ENCODE peak calls at places on chromosomes 12 and 14, in six cellular contexts. One of them, this sample, is unnamed.

GRCh38 chr14:85531141-85531593 is 1.2 kb downstream of the FLRT2 start:
- DNase-seq in progenitor cell of endocrine pancreas: peak; percentile 27
- DNase-seq in epithelial cell of esophagus: peak; percentile 73
- DNase-seq in foreskin fibroblast: peak; percentile 88
- DNase-seq in astrocyte: peak; percentile 64
- DNase-seq in testis: no peak
- DNase-seq in this sample: peak; percentile 80

GRCh38 chr14:99268776-99269510 is 3.1 kb downstream of the BCL11B start:
- DNase-seq in foreskin fibroblast: no peak
- DNase-seq in progenitor cell of endocrine pancreas: no peak
- DNase-seq in astrocyte: no peak
- DNase-seq in epithelial cell of esophagus: no peak
- DNase-seq in testis: no peak
- DNase-seq in this sample: no peak

GRCh38 chr14:57818511-57818910 is 47.4 kb downstream of the SLC35F4 start:
- DNase-seq in astrocyte: no peak
- DNase-seq in foreskin fibroblast: no peak
- DNase-seq in progenitor cell of endocrine pancreas: no peak
- DNase-seq in testis: no peak
- DNase-seq in epithelial cell of esophagus: no peak
- DNase-seq in this sample: no peak

GRCh38 chr14:91323671-91324605 is 79.4 kb upstream of the GPR68 start:
- DNase-seq in progenitor cell of endocrine pancreas: peak; percentile 80
- DNase-seq in astrocyte: peak; percentile 17
- DNase-seq in testis: peak; percentile 96
- DNase-seq in foreskin fibroblast: peak; percentile 81
- DNase-seq in epithelial cell of esophagus: peak; percentile 78
- DNase-seq in this sample: peak; percentile 56

GRCh38 chr12:74816398-74817175 is 279.0 kb downstream of the ATXN7L3B start:
- DNase-seq in testis: no peak
- DNase-seq in epithelial cell of esophagus: no peak
- DNase-seq in progenitor cell of endocrine pancreas: no peak
- DNase-seq in foreskin fibroblast: no peak
- DNase-seq in astrocyte: no peak
- DNase-seq in this sample: no peak

GRCh38 chr14:73755434-73756014 is 41.3 kb upstream of the PNMA1 start:
- DNase-seq in astrocyte: no peak
- DNase-seq in progenitor cell of endocrine pancreas: no peak
- DNase-seq in testis: peak; percentile 65
- DNase-seq in epithelial cell of esophagus: peak; percentile 71
- DNase-seq in foreskin fibroblast: peak; percentile 49
- DNase-seq in this sample: no peak

GRCh38 chr12:1073652-1074051 is 82.6 kb downstream of the ERC1 start:
- DNase-seq in astrocyte: no peak
- DNase-seq in epithelial cell of esophagus: no peak
- DNase-seq in progenitor cell of endocrine pancreas: no peak
- DNase-seq in testis: no peak
- DNase-seq in foreskin fibroblast: peak; percentile 44
- DNase-seq in this sample: no peak

GRCh38 chr14:41289025-41289424 is 317.7 kb upstream of the LRFN5 start:
- DNase-seq in epithelial cell of esophagus: no peak
- DNase-seq in foreskin fibroblast: no peak
- DNase-seq in progenitor cell of endocrine pancreas: no peak
- DNase-seq in testis: no peak
- DNase-seq in astrocyte: no peak
- DNase-seq in this sample: no peak

GRCh38 chr14:92607702-92608429 is 94.3 kb downstream of the RIN3 start:
- DNase-seq in foreskin fibroblast: peak; percentile 76
- DNase-seq in astrocyte: peak; percentile 61
- DNase-seq in testis: no peak
- DNase-seq in epithelial cell of esophagus: peak; percentile 73
- DNase-seq in progenitor cell of endocrine pancreas: no peak
- DNase-seq in this sample: peak; percentile 92

GRCh38 chr14:100871234-100872186 is 32.0 kb downstream of the RTL1 start:
- DNase-seq in astrocyte: peak; percentile 35
- DNase-seq in testis: no peak
- DNase-seq in epithelial cell of esophagus: peak; percentile 58
- DNase-seq in foreskin fibroblast: peak; percentile 72
- DNase-seq in progenitor cell of endocrine pancreas: no peak
- DNase-seq in this sample: peak; percentile 78

GRCh38 chr12:106126441-106127288 is 12.1 kb downstream of the NUAK1 start:
- DNase-seq in astrocyte: no peak
- DNase-seq in foreskin fibroblast: peak; percentile 41
- DNase-seq in testis: no peak
- DNase-seq in epithelial cell of esophagus: peak; percentile 89
- DNase-seq in progenitor cell of endocrine pancreas: no peak
- DNase-seq in this sample: peak; percentile 77

GRCh38 chr12:57178213-57178612 is 30.8 kb upstream of the LRP1-AS start:
- DNase-seq in epithelial cell of esophagus: no peak
- DNase-seq in foreskin fibroblast: no peak
- DNase-seq in astrocyte: no peak
- DNase-seq in testis: no peak
- DNase-seq in progenitor cell of endocrine pancreas: no peak
- DNase-seq in this sample: no peak
- TF ChIP-seq CTCF in epithelial cell of esophagus: no peak
- TF ChIP-seq CTCF in foreskin fibroblast: no peak
- TF ChIP-seq CTCF in astrocyte: no peak
- TF ChIP-seq CTCF in testis: no peak
- TF ChIP-seq CTCF in progenitor cell of endocrine pancreas: no peak
- TF ChIP-seq CTCF in this sample: no peak

GRCh38 chr14:69812725-69813124 is 15.7 kb upstream of the SLC10A1 start:
- DNase-seq in epithelial cell of esophagus: peak; percentile 32
- DNase-seq in progenitor cell of endocrine pancreas: no peak
- DNase-seq in foreskin fibroblast: no peak
- DNase-seq in testis: no peak
- DNase-seq in astrocyte: no peak
- DNase-seq in this sample: no peak
- TF ChIP-seq CTCF in epithelial cell of esophagus: no peak
- TF ChIP-seq CTCF in progenitor cell of endocrine pancreas: no peak
- TF ChIP-seq CTCF in foreskin fibroblast: no peak
- TF ChIP-seq CTCF in testis: no peak
- TF ChIP-seq CTCF in astrocyte: no peak
- TF ChIP-seq CTCF in this sample: no peak

DNA sequence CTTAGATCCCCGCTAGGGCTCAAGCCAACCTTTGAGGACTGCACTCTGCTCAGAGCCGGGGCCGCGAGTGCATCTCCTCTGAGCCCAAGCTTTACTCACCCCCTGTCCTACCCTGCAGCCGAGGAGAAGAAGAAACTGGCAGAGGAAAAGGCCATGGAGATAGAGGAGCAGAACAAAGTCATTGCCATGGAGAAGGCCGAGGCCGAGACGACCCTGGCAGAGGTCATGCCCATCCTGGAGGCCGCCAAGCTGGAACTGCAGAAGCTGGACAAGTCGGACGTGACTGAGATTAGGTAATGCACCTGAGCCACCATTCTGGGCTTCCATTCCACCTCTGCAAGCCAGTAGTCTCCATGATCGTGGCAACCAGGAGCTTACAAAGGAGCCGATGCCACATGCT is 69.8 kb downstream of the CCDC92 start:
- DNase-seq in astrocyte: no peak
- DNase-seq in foreskin fibroblast: no peak
- DNase-seq in testis: no peak
- DNase-seq in progenitor cell of endocrine pancreas: no peak
- DNase-seq in epithelial cell of esophagus: no peak
- DNase-seq in this sample: no peak
- TF ChIP-seq CTCF in astrocyte: no peak
- TF ChIP-seq CTCF in foreskin fibroblast: no peak
- TF ChIP-seq CTCF in testis: no peak
- TF ChIP-seq CTCF in progenitor cell of endocrine pancreas: no peak
- TF ChIP-seq CTCF in epithelial cell of esophagus: no peak
- TF ChIP-seq CTCF in this sample: no peak

DNA sequence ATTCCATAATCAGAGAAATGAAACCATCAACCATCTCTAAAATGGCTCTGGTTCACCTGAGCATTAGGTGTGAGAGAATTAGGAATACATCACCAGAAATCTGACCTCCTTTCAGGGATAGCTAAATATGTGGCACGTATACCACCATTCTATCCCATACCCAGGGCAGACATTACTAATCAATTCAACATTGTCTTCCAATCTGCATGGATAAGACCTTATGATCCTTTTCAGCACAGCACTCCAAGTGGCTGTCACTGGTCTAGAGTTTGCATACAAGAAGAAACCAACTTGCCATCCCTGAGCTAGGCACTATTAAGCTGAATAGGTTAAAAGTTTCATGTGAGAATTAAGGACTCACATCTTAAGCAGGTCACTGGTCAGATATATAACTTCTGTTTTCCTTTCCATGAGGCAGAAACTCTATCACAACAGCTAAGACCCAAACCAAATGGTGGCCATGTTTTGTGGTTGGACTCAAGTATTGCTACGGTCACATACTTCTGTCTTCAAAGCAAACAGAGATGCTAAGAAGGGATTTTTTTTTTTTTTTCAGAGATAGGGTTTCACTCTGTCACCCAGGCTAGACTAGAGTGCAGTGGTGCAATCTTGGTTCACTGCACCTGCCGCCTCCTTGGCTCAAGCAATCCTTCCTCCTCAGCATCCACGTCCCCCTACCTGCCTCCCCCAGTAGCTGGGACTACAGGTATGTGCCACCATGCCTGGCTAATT is 249.0 kb downstream of the DPF3 start:
- DNase-seq in testis: no peak
- DNase-seq in astrocyte: no peak
- DNase-seq in progenitor cell of endocrine pancreas: no peak
- DNase-seq in epithelial cell of esophagus: no peak
- DNase-seq in foreskin fibroblast: no peak
- DNase-seq in this sample: no peak
- TF ChIP-seq CTCF in testis: no peak
- TF ChIP-seq CTCF in astrocyte: peak; percentile 6
- TF ChIP-seq CTCF in progenitor cell of endocrine pancreas: no peak
- TF ChIP-seq CTCF in epithelial cell of esophagus: no peak
- TF ChIP-seq CTCF in foreskin fibroblast: no peak
- TF ChIP-seq CTCF in this sample: peak; percentile 41

DNA sequence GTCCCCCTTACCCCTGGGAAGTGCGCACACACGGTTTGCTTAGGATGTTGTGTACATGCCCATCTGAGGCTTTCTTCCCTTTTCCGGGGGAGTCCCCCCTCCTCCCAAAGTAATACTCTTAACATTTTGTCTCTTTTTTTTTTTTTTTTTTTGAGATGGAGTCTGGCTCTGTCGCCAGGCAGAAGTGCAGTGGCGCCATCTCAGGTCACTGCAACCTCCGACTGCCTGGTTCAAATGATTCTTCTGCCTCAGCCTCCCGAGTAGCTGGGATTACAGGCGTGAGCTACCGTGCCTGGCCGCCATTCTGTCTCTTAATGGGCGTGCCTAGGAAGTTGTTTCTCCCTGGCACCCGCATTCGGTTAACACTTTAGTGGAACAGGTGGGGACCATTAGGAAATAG is 4.5 kb upstream of the GMFB start:
- DNase-seq in astrocyte: no peak
- DNase-seq in epithelial cell of esophagus: no peak
- DNase-seq in progenitor cell of endocrine pancreas: no peak
- DNase-seq in foreskin fibroblast: no peak
- DNase-seq in testis: no peak
- DNase-seq in this sample: no peak
- TF ChIP-seq CTCF in astrocyte: no peak
- TF ChIP-seq CTCF in epithelial cell of esophagus: no peak
- TF ChIP-seq CTCF in progenitor cell of endocrine pancreas: no peak
- TF ChIP-seq CTCF in foreskin fibroblast: no peak
- TF ChIP-seq CTCF in testis: no peak
- TF ChIP-seq CTCF in this sample: peak; percentile 9

GRCh38 chr12:93060071-93060665 is 131.1 kb upstream of the EEA1 start:
- DNase-seq in foreskin fibroblast: no peak
- DNase-seq in progenitor cell of endocrine pancreas: no peak
- DNase-seq in testis: no peak
- DNase-seq in epithelial cell of esophagus: no peak
- DNase-seq in astrocyte: no peak
- DNase-seq in this sample: no peak

GRCh38 chr12:93061414-93062099 is 132.5 kb upstream of the EEA1 start:
- DNase-seq in foreskin fibroblast: no peak
- DNase-seq in progenitor cell of endocrine pancreas: no peak
- DNase-seq in astrocyte: no peak
- DNase-seq in testis: no peak
- DNase-seq in epithelial cell of esophagus: no peak
- DNase-seq in this sample: no peak

GRCh38 chr12:93062100-93062419 is 133.0 kb upstream of the EEA1 start:
- DNase-seq in progenitor cell of endocrine pancreas: no peak
- DNase-seq in foreskin fibroblast: no peak
- DNase-seq in astrocyte: no peak
- DNase-seq in testis: no peak
- DNase-seq in epithelial cell of esophagus: no peak
- DNase-seq in this sample: no peak

GRCh38 chr12:93059288-93059687 is 130.2 kb upstream of the EEA1 start:
- DNase-seq in progenitor cell of endocrine pancreas: no peak
- DNase-seq in epithelial cell of esophagus: no peak
- DNase-seq in testis: no peak
- DNase-seq in astrocyte: no peak
- DNase-seq in foreskin fibroblast: no peak
- DNase-seq in this sample: no peak

DNA sequence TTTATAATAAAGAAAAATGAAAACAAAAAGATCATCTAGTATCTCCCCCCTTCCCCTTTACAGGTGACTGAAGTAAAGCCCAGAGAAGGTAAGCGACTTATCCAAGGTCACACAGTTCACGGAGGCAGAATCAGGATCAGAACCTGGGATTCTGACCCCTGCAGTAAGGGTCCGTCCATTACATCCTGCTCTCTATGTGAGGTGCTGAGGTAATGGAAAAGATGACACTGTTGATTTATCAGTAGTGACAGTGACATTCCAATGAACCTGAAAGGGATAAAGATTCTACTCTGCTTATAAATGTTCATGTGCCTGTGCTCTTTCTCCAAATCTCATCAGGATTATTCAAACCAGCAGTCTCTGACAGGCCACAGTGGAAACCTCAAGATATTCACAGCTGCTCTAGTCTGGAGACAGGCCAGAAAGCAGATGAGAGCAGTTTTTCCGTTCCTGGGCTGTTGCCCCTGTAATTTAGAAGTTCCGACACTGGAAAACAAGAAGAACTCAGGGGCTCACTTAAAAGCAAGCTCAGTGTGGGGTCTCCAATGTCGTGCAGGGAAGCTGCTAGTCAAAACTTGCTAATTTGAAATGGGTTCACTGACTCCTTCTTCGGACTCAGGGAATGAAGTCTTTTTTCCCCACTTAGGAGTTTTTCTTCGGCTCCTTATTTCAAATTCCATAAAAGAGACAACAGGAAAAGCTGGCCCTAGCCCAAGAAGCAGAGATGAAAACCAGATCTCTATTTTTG is 131.7 kb upstream of the EEA1 start:
- DNase-seq in astrocyte: peak; percentile 32
- DNase-seq in progenitor cell of endocrine pancreas: no peak
- DNase-seq in testis: peak; percentile 55
- DNase-seq in epithelial cell of esophagus: no peak
- DNase-seq in foreskin fibroblast: peak; percentile 75
- DNase-seq in this sample: no peak
- TF ChIP-seq CTCF in astrocyte: no peak
- TF ChIP-seq CTCF in progenitor cell of endocrine pancreas: no peak
- TF ChIP-seq CTCF in testis: no peak
- TF ChIP-seq CTCF in epithelial cell of esophagus: no peak
- TF ChIP-seq CTCF in foreskin fibroblast: no peak
- TF ChIP-seq CTCF in this sample: no peak

This sample was measured in HFFc6.